ENCODE peak calls at places on chromosomes 5 and 9, in four cellular contexts. B, W, K and J are unnamed samples.

GRCh38 chr5:41707853-41708603 is 162.2 kb downstream of the OXCT1 start:
- DNase-seq in B (peak), W (no peak), K (peak), J (no peak)

GRCh38 chr5:78927657-78928282 is 57.3 kb downstream of the ARSB start:
- DNase-seq in B (no peak), W (no peak), K (peak), J (no peak)

GRCh38 chr5:40813698-40814281 is 15.6 kb upstream of the PRKAA1 start:
- DNase-seq in B (no peak), W (no peak), K (no peak), J (no peak)

GRCh38 chr5:71836547-71837112 is 117.6 kb downstream of the CARTPT start:
- DNase-seq in B (no peak), W (no peak), K (no peak), J (no peak)

GRCh38 chr9:27462434-27462833 is 61.7 kb upstream of the IFNK start:
- DNase-seq in B (no peak), W (no peak), K (no peak), J (no peak)

GRCh38 chr9:98532147-98532546 is 176.6 kb downstream of the GABBR2 start:
- DNase-seq in B (no peak), W (no peak), K (no peak), J (no peak)

GRCh38 chr9:83965350-83966208 is 14.4 kb downstream of the HNRNPK start:
- DNase-seq in B (no peak), W (no peak), K (peak), J (no peak)

GRCh38 chr5:28750236-28750635 is 1711.8 kb upstream of the CDH9 start:
- DNase-seq in B (no peak), W (no peak), K (no peak), J (no peak)

GRCh38 chr5:36407396-36407795 is 105.7 kb upstream of the RANBP3L start:
- DNase-seq in B (no peak), W (no peak), K (no peak), J (no peak)

GRCh38 chr5:175873090-175873454 is 1.7 kb downstream of the CPLX2 start:
- DNase-seq in B (peak), W (no peak), K (peak), J (peak)

GRCh38 chr5:179257190-179257741 is 88.0 kb downstream of the ADAMTS2 start:
- DNase-seq in B (no peak), W (peak), K (no peak), J (peak)

GRCh38 chr5:151348789-151349188 is 1.4 kb upstream of the SLC36A2 start:
- DNase-seq in B (no peak), W (no peak), K (peak), J (no peak)

GRCh38 chr9:4820172-4820571 is 27.4 kb downstream of the RCL1 start:
- DNase-seq in B (no peak), W (no peak), K (no peak), J (no peak)

GRCh38 chr5:169300468-169301385 is at the start of gene SLIT3:
- DNase-seq in B (peak), W (peak), K (peak), J (no peak)

GRCh38 chr9:30411571-30411970 is 1972.9 kb upstream of the ACO1 start:
- DNase-seq in B (no peak), W (peak), K (no peak), J (no peak)

GRCh38 chr9:8261737-8262136 is 462.2 kb upstream of the DMAC1 start:
- DNase-seq in B (no peak), W (no peak), K (no peak), J (no peak)

GRCh38 chr5:179874136-179874535 is 15.5 kb upstream of the MRNIP start:
- DNase-seq in B (no peak), W (no peak), K (no peak), J (no peak)

GRCh38 chr9:110655723-110656641 is 12.6 kb upstream of the MUSK start:
- DNase-seq in B (no peak), W (peak), K (no peak), J (no peak)

GRCh38 chr5:172417130-172417802 is 37.1 kb downstream of the SH3PXD2B start:
- DNase-seq in B (no peak), W (no peak), K (no peak), J (no peak)

GRCh38 chr5:5613261-5613990 is 190.9 kb downstream of the ICE1 start:
- DNase-seq in B (no peak), W (no peak), K (no peak), J (no peak)

GRCh38 chr5:52015760-52016159 is 632.5 kb downstream of the ISL1 start:
- DNase-seq in B (peak), W (peak), K (no peak), J (no peak)

GRCh38 chr5:15495026-15495425 is 5.0 kb upstream of the FBXL7 start:
- DNase-seq in B (no peak), W (no peak), K (no peak), J (no peak)

GRCh38 chr5:140240987-140241706 is 61.8 kb downstream of the PFDN1 start:
- DNase-seq in B (peak), W (peak), K (peak), J (peak)

GRCh38 chr5:152372875-152373274 is 32.2 kb downstream of the NMUR2 start:
- DNase-seq in B (no peak), W (no peak), K (no peak), J (no peak)

GRCh38 chr9:21558627-21559401 is 76.7 kb upstream of the IFNE start:
- DNase-seq in B (no peak), W (no peak), K (peak), J (peak)

GRCh38 chr9:132742821-132743311 is 72.6 kb downstream of the GTF3C4 start:
- DNase-seq in B (no peak), W (no peak), K (no peak), J (no peak)

GRCh38 chr9:134928796-134929559 is 11.3 kb upstream of the FCN1 start:
- DNase-seq in B (no peak), W (no peak), K (no peak), J (no peak)

GRCh38 chr5:149284501-149284900 is 12.8 kb downstream of the AFAP1L1 start:
- DNase-seq in B (no peak), W (peak), K (peak), J (no peak)

GRCh38 chr5:6737043-6737941 is 24.1 kb downstream of the TENT4A start:
- DNase-seq in B (no peak), W (no peak), K (no peak), J (no peak)

GRCh38 chr5:141420855-141421488 is at the start of gene PCDHGA11:
- DNase-seq in B (no peak), W (no peak), K (peak), J (no peak)

GRCh38 chr9:72396247-72397091 is 31.5 kb upstream of the ZFAND5 start:
- DNase-seq in B (no peak), W (no peak), K (no peak), J (no peak)

GRCh38 chr5:172642511-172642910 is 1.4 kb downstream of the NEURL1B start:
- DNase-seq in B (no peak), W (peak), K (no peak), J (no peak)

GRCh38 chr5:132488590-132488989 is 2.0 kb downstream of the IRF1 start:
- DNase-seq in B (no peak), W (no peak), K (no peak), J (no peak)

GRCh38 chr5:132489871-132490483 is 596 bp downstream of the IRF1 start:
- DNase-seq in B (peak), W (peak), K (no peak), J (peak)

GRCh38 chr5:132487841-132488555 is 2.6 kb downstream of the IRF1 start:
- DNase-seq in B (no peak), W (peak), K (no peak), J (no peak)

GRCh38 chr5:132490484-132491367 is at the start of gene IRF1:
- DNase-seq in B (peak), W (peak), K (peak), J (peak)

GRCh38 chr5:132489051-132489770 is 1.4 kb downstream of the IRF1 start:
- DNase-seq in B (no peak), W (peak), K (no peak), J (no peak)
- H3K4me3 ChIP-seq in B (peak), W (peak), K (no peak), J (peak)

GRCh38 chr9:124040935-124041816 is 29.6 kb downstream of the LHX2 start:
- DNase-seq in B (peak), W (no peak), K (no peak), J (no peak)
- H3K4me3 ChIP-seq in B (peak), W (peak), K (no peak), J (peak)

DNA sequence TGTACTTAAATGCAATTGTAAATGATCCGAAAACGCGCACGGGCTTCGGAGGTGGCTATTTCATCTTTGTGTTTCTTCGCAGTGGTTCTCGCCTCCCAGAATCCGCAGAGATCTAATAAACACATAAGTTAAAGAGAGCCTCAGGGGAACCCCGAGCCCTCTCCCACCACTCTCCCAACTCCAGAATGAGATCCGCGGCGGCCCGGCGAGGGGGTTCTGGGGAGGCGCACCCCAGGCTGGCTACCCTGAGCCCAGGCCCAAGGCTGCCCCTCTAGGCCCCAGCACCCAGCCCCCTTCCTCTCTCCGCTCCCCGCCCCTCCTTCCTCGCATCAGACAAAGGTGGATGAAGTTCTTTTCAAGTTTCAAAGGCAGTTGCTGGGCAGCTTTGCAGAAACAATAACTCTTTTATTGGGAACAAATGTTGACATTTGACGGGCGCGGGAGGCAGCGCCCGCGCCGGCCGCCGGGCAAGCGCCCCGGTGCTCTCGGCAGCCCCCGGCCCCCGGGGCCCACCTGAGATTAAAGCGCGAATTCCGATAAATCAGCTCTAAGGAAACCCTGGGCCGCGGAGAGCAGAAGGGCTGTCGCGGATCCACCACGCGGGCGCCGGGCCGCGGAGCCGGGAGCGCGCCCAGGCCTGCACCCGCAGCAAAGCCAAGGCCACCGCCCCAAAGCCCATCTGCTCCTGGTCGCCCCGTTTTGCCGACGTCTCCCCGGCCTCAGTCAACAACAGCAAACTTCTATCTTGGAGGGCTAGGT is 8.4 kb downstream of the IRX2 start:
- DNase-seq in B (no peak), W (no peak), K (no peak), J (no peak)
- H3K4me3 ChIP-seq in B (no peak), W (no peak), K (no peak), J (no peak)

GRCh38 chr9:136551401-136552116 is 5.7 kb upstream of the NOTCH1 start:
- DNase-seq in B (no peak), W (peak), K (peak), J (no peak)
- H3K4me3 ChIP-seq in B (no peak), W (peak), K (no peak), J (no peak)

DNA sequence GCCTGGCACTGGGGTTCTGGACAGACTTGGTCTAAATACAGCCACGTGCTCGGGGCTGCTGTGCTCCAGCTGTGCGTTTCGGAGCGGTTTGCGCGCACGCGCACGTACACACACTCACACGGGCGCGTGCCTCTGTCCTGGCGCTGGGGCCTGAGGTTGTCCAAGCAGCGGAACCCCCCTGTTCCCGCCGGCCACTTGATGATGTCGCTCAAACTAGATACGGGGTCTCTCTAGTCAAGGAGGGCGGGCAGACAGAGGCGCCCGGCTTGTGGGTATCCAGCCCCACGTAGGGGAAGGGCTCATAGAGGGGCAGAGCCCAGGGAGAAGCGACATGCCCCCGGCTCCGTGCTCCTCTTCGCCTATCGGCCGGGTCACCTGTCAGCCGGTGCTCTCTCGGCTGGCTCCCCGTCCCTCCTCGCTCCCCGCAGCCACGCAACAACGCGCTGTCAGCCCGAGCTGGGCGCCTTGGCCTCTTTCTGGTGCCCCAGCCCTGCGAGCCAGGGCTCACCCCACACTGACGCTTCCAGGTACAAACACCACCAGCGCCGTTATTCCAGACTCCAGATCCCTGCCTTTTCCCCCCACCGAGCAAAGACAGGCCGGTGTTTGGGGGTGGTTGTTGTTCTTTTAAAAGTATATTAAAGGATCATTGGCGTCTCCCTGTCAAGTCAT is 8.8 kb downstream of the NR2F1-AS1 start:
- DNase-seq in B (no peak), W (no peak), K (no peak), J (no peak)
- H3K4me3 ChIP-seq in B (peak), W (no peak), K (no peak), J (peak)

GRCh38 chr5:157155297-157155696 is 10.8 kb downstream of the GARIN3 start:
- DNase-seq in B (no peak), W (no peak), K (no peak), J (no peak)
- H3K4me3 ChIP-seq in B (no peak), W (no peak), K (no peak), J (no peak)

DNA sequence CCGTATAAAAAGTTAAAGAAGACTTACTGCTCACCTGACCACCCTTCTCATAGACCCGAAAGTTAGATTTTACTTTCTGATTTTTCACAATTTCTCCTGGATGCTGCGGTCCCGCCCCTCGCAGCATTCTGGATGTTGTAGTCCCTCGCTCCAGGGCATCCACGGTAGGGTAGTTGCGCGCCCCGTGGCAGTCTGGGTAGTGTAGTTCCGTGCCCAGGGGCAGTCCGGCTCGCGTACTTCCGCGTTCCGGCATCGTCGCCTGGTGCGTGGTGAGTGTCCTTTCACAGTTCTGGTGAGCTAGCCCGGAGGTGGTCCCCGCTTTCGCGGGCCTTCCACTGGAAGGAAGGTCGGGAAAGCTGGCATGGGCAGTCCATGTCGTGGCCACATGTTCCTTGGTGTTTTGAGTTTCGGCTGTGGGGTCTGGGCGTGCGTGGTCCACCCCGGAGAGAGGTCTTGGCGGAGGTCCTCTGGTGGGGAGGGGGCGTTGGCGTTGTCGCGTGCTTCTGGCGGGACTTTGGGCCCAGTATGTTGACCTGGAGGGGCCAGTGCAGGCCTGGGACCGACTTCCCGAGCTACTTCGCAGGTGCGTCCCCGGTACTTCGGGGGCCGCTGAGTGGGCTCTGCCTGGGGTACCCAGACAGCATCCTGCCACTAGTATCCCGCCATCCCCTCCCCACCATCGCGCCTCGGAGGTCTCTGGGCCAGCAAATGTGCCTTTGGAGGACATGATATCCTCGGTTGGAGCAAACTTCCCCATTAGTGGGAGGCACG is at the start of gene ZNF169:
- DNase-seq in B (peak), W (peak), K (peak), J (peak)
- H3K4me3 ChIP-seq in B (peak), W (peak), K (peak), J (peak)

GRCh38 chr9:123338710-123339665 is 17.0 kb upstream of the CRB2 start:
- DNase-seq in B (no peak), W (no peak), K (peak), J (peak)
- H3K4me3 ChIP-seq in B (no peak), W (no peak), K (no peak), J (no peak)

GRCh38 chr9:20509464-20509863 is 112.8 kb downstream of the MLLT3 start:
- DNase-seq in B (no peak), W (no peak), K (no peak), J (no peak)

GRCh38 chr9:20513126-20513913 is 109.0 kb downstream of the MLLT3 start:
- DNase-seq in B (no peak), W (no peak), K (no peak), J (no peak)

GRCh38 chr9:20512106-20512505 is 110.2 kb downstream of the MLLT3 start:
- DNase-seq in B (no peak), W (no peak), K (no peak), J (no peak)

GRCh38 chr9:20512636-20513035 is 109.7 kb downstream of the MLLT3 start:
- DNase-seq in B (no peak), W (no peak), K (no peak), J (no peak)

GRCh38 chr9:20511680-20512079 is 110.6 kb downstream of the MLLT3 start:
- DNase-seq in B (no peak), W (no peak), K (no peak), J (no peak)
- H3K4me3 ChIP-seq in B (no peak), W (no peak), K (no peak), J (no peak)